ENCODE peak calls at places on chromosome 22, in five cellular contexts. A is AG09319; I is G401; R is CD8-positive, alpha-beta memory T cell; B is stomach. V is an unnamed sample.
A peak's percentile ranks its signal among the peaks of the same experiment; 100 is the strongest.

GRCh38 chr22:50465066-50465465 is 9.8 kb downstream of the SBF1 start:
- DNase-seq in A (no peak), I (no peak), R (no peak), B (no peak), V (no peak)

GRCh38 chr22:38645430-38645829 is 10.8 kb downstream of the FAM227A start:
- DNase-seq in A (no peak), I (no peak), R (no peak), B (no peak), V (no peak)

GRCh38 chr22:49660794-49661781 is 166.6 kb downstream of the BRD1 start:
- DNase-seq in A (no peak), I (no peak), R (no peak), B (no peak), V (no peak)

GRCh38 chr22:19701420-19702145 is 12.7 kb upstream of the SEPTIN5 start:
- DNase-seq in A (no peak), I (no peak), R (no peak), B (peak; percentile 10), V (no peak)

GRCh38 chr22:33640900-33641299 is 279.4 kb downstream of the LARGE1 start:
- DNase-seq in A (no peak), I (no peak), R (no peak), B (no peak), V (no peak)

GRCh38 chr22:44395116-44396005 is 82.6 kb upstream of the SHISAL1 start:
- DNase-seq in A (no peak), I (no peak), R (no peak), B (peak; percentile 17), V (no peak)

GRCh38 chr22:38419864-38420172 is 35.2 kb downstream of the KCNJ4 start:
- DNase-seq in A (no peak), I (no peak), R (no peak), B (no peak), V (no peak)

GRCh38 chr22:27992294-27993165 is 73.5 kb upstream of the PITPNB start:
- DNase-seq in A (no peak), I (peak; percentile 81), R (no peak), B (peak; percentile 19), V (peak; percentile 74)

GRCh38 chr22:28442951-28443876 is 236.4 kb downstream of the TTC28 start:
- DNase-seq in A (peak; percentile 51), I (peak; percentile 69), R (no peak), B (peak; percentile 62), V (peak; percentile 75)

GRCh38 chr22:36453266-36453607 is 28.2 kb downstream of the TXN2 start:
- DNase-seq in A (no peak), I (no peak), R (no peak), B (no peak), V (no peak)

GRCh38 chr22:20396639-20397038 is 2.7 kb downstream of the ZNF74 start:
- DNase-seq in A (no peak), I (no peak), R (no peak), B (no peak), V (no peak)

GRCh38 chr22:50581031-50581949 is 1.4 kb downstream of the CHKB start:
- DNase-seq in A (no peak), I (no peak), R (no peak), B (no peak), V (no peak)

GRCh38 chr22:20430641-20431519 is 6.7 kb downstream of the SCARF2 start:
- DNase-seq in A (no peak), I (no peak), R (peak; percentile 47), B (peak; percentile 64), V (no peak)

GRCh38 chr22:21917206-21917958 is 35.3 kb downstream of the PPM1F start:
- DNase-seq in A (no peak), I (peak; percentile 59), R (no peak), B (peak; percentile 55), V (peak; percentile 48)

GRCh38 chr22:16845465-16845864 is 20.3 kb upstream of the XKR3 start:
- DNase-seq in A (no peak), I (no peak), R (no peak), B (no peak), V (no peak)

GRCh38 chr22:40044870-40045834 is 50.4 kb downstream of the FAM83F start:
- DNase-seq in A (no peak), I (peak; percentile 40), R (peak; percentile 79), B (peak; percentile 56), V (peak; percentile 35)

GRCh38 chr22:49113758-49114157 is 713.9 kb downstream of the BRD1 start:
- DNase-seq in A (no peak), I (no peak), R (no peak), B (no peak), V (no peak)

GRCh38 chr22:39153220-39153860 is 860 bp upstream of the CBX7 start:
- DNase-seq in A (no peak), I (peak; percentile 28), R (no peak), B (no peak), V (no peak)

GRCh38 chr22:40728731-40729189 is 49.5 kb downstream of the MCHR1 start:
- DNase-seq in A (no peak), I (no peak), R (peak; percentile 14), B (peak; percentile 62), V (no peak)

GRCh38 chr22:43956805-43957463 is 1.7 kb downstream of the SAMM50 start:
- DNase-seq in A (no peak), I (no peak), R (no peak), B (no peak), V (no peak)

GRCh38 chr22:36771376-36772063 is 4.4 kb downstream of the IFT27 start:
- DNase-seq in A (no peak), I (no peak), R (no peak), B (no peak), V (no peak)

GRCh38 chr22:32217465-32217864 is 12.6 kb upstream of the RFPL2 start:
- DNase-seq in A (no peak), I (no peak), R (no peak), B (no peak), V (no peak)

GRCh38 chr22:35629406-35630234 is 12.5 kb upstream of the MB start:
- DNase-seq in A (peak; percentile 96), I (no peak), R (no peak), B (peak; percentile 50), V (no peak)

GRCh38 chr22:37485006-37485713 is 1.0 kb downstream of the MFNG start:
- DNase-seq in A (no peak), I (no peak), R (peak; percentile 38), B (no peak), V (no peak)

GRCh38 chr22:44444341-44445306 is 53.4 kb downstream of the RTL6 start:
- DNase-seq in A (no peak), I (no peak), R (no peak), B (no peak), V (no peak)

GRCh38 chr22:19744350-19745006 is 16.1 kb upstream of the TBX1 start:
- DNase-seq in A (no peak), I (no peak), R (no peak), B (no peak), V (no peak)

GRCh38 chr22:22855617-22856308 is 31.9 kb upstream of the IGLL5 start:
- DNase-seq in A (no peak), I (no peak), R (peak; percentile 18), B (no peak), V (no peak)

GRCh38 chr22:50146440-50147228 is 23.9 kb upstream of the PANX2 start:
- DNase-seq in A (no peak), I (peak; percentile 91), R (no peak), B (peak; percentile 68), V (peak; percentile 88)

GRCh38 chr22:29268511-29269229 is 602 bp downstream of the EWSR1 start:
- DNase-seq in A (no peak), I (peak; percentile 66), R (peak; percentile 30), B (peak; percentile 61), V (peak; percentile 55)

GRCh38 chr22:45083659-45084305 is 74.0 kb upstream of the PHF21B start:
- DNase-seq in A (no peak), I (no peak), R (no peak), B (no peak), V (no peak)

GRCh38 chr22:49971232-49972162 is 10.9 kb downstream of the PIM3 start:
- DNase-seq in A (no peak), I (no peak), R (peak; percentile 60), B (peak; percentile 93), V (no peak)

GRCh38 chr22:33513388-33514336 is 406.6 kb downstream of the LARGE1 start:
- DNase-seq in A (peak; percentile 2), I (no peak), R (no peak), B (no peak), V (no peak)

GRCh38 chr22:27965547-27965946 is 46.5 kb upstream of the PITPNB start:
- DNase-seq in A (no peak), I (no peak), R (no peak), B (no peak), V (no peak)

GRCh38 chr22:17772249-17772962 is 1.9 kb downstream of the BID start:
- DNase-seq in A (no peak), I (peak; percentile 32), R (no peak), B (no peak), V (no peak)

GRCh38 chr22:41445171-41446056 is 1.2 kb downstream of the TOB2 start:
- DNase-seq in A (no peak), I (peak; percentile 62), R (no peak), B (peak; percentile 32), V (peak; percentile 62)

GRCh38 chr22:29457730-29458129 is 19.3 kb downstream of the RFPL1 start:
- DNase-seq in A (no peak), I (peak; percentile 78), R (no peak), B (no peak), V (peak; percentile 78)

GRCh38 chr22:46596032-46596441 is 24.1 kb upstream of the GRAMD4 start:
- DNase-seq in A (peak; percentile 67), I (peak; percentile 36), R (no peak), B (no peak), V (peak; percentile 26)

GRCh38 chr22:37739000-37739399 is 42.2 kb downstream of the TRIOBP start:
- DNase-seq in A (no peak), I (no peak), R (no peak), B (no peak), V (no peak)

GRCh38 chr22:28329582-28330073 is 350.0 kb downstream of the TTC28 start:
- DNase-seq in A (no peak), I (no peak), R (no peak), B (no peak), V (no peak)

V was measured in cerebellar cortex.